ENCODE peak calls at places on chromosome 6, in ten cellular contexts. Z is trophoblast cell, D is GM12878, F is GM23338, H is neuronal stem cell, M is PC-3, X is fibroblast of lung, I is K562, K is hepatocyte, W is Karpas-422. N is an unnamed sample.

GRCh38 chr6:136774228-136775041 is 17.8 kb downstream of the MAP3K5 start:
- DNase-seq in W (no peak), D (no peak), K (no peak), H (no peak), I (no peak), F (no peak), X (peak), Z (peak), M (peak), N (no peak)

GRCh38 chr6:124977067-124977908 is 15.1 kb downstream of the RNF217 start:
- DNase-seq in F (no peak), K (peak), X (peak), D (no peak), W (no peak), M (peak), I (no peak), Z (no peak), H (no peak), N (no peak)

GRCh38 chr6:13299909-13300308 is 28.4 kb downstream of the TBC1D7 start:
- DNase-seq in D (no peak), F (no peak), Z (no peak), M (no peak), H (no peak), W (no peak), K (no peak), I (no peak), X (no peak), N (no peak)

GRCh38 chr6:99589290-99589672 is 17.4 kb upstream of the PRDM13 start:
- DNase-seq in Z (no peak), D (no peak), K (no peak), H (no peak), I (no peak), W (peak), X (peak), F (peak), M (peak), N (no peak)

GRCh38 chr6:19865178-19865577 is 28.0 kb downstream of the ID4 start:
- DNase-seq in D (no peak), F (no peak), K (no peak), M (peak), X (no peak), Z (no peak), H (no peak), W (no peak), I (no peak), N (no peak)

GRCh38 chr6:107534762-107535161 is 44.8 kb downstream of the SOBP start:
- DNase-seq in K (no peak), Z (no peak), M (no peak), F (peak), X (peak), I (no peak), W (no peak), D (no peak), H (no peak), N (no peak)

GRCh38 chr6:143397229-143398222 is 53.0 kb downstream of the ADAT2 start:
- DNase-seq in I (no peak), Z (peak), W (no peak), F (peak), X (peak), K (peak), D (no peak), M (peak), H (no peak), N (no peak)

GRCh38 chr6:168196385-168196860 is 117.4 kb upstream of the FRMD1 start:
- DNase-seq in X (no peak), K (no peak), W (no peak), D (no peak), I (no peak), H (no peak), F (no peak), M (peak), Z (no peak), N (no peak)

GRCh38 chr6:20711518-20711917 is 177.3 kb downstream of the CDKAL1 start:
- DNase-seq in D (no peak), M (no peak), K (no peak), X (peak), F (no peak), Z (no peak), H (no peak), W (no peak), I (no peak), N (no peak)

GRCh38 chr6:73290435-73290834 is 27.4 kb upstream of the KHDC1 start:
- DNase-seq in H (no peak), D (no peak), M (peak), F (no peak), X (peak), Z (no peak), K (no peak), I (no peak), W (no peak), N (no peak)

GRCh38 chr6:139801571-139802321 is 427.3 kb upstream of the CITED2 start:
- DNase-seq in Z (no peak), K (peak), I (no peak), M (no peak), X (peak), H (no peak), W (no peak), F (peak), D (no peak), N (no peak)

GRCh38 chr6:17448165-17448564 is 54.8 kb downstream of the CAP2 start:
- DNase-seq in F (no peak), D (no peak), Z (no peak), H (no peak), I (no peak), W (no peak), M (no peak), X (peak), K (no peak), N (no peak)

DNA sequence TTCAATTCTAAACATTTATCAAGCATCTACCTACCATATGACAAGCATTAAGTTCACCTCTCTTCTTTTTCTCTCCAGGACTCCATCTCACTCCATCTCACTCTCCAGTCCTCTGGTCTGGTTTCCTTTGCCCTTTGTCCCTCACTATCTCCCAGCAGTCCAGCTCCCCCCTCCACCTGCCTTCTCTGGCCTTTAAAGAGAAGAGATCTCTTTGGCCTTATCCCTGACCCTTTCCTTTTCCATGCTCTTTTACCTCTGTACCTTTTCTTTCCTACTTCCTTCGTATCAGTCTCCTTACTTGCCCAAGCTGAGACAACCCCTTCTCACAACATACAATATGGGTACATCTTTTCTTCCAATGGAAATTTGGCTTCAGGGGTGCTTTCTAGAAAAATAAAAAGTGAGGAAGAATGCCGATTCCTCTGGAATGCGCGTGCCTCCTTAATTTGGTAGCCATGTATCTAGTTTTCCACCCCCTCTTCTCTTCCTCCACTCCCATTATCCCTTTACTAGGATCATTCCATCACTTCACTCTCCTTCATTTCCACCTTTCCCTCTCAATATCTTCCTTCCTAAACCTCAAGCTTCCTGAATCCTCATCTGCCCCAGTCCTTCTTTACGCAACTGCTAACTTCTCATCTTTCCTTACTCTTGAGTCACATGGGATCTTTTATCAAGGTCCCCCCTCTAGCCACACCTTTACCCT is 745 bp upstream of the AGPAT1 start:
- DNase-seq in F (no peak), W (no peak), H (no peak), Z (peak), M (peak), K (no peak), X (peak), I (peak), D (no peak), N (no peak)
- H2AFZ ChIP-seq in F (no peak), W (no peak), H (peak), Z (peak), M (peak), K (peak), X (peak), I (peak), D (peak), N (peak)

GRCh38 chr6:35599761-35600658 is 87.3 kb upstream of the TULP1 start:
- DNase-seq in I (no peak), M (no peak), F (no peak), K (no peak), Z (no peak), H (no peak), W (no peak), X (peak), D (no peak), N (no peak)
- H3K4me3 ChIP-seq in I (no peak), M (no peak), F (no peak), K (no peak), Z (no peak), H (no peak), W (no peak), X (no peak), D (no peak), N (no peak)

GRCh38 chr6:36027501-36028087 is at the start of gene MAPK14:
- DNase-seq in M (peak), D (peak), I (peak), F (peak), H (peak), K (peak), W (peak), X (peak), Z (peak), N (peak)
- H3K4me2 ChIP-seq in M (peak), D (peak), I (peak), F (peak), H (peak), K (peak), W (peak), X (peak), Z (peak), N (peak)

GRCh38 chr6:157520117-157520406 is 139.1 kb downstream of the ZDHHC14 start:
- DNase-seq in K (no peak), M (no peak), D (no peak), F (no peak), I (peak), W (no peak), H (no peak), Z (no peak), X (no peak), N (no peak)
- H2AFZ ChIP-seq in K (no peak), M (no peak), D (no peak), F (no peak), I (peak), W (no peak), H (no peak), Z (no peak), X (no peak), N (no peak)

GRCh38 chr6:27293436-27294152 is 18.5 kb downstream of the POM121L2 start:
- DNase-seq in M (peak), F (peak), W (no peak), K (peak), I (peak), H (no peak), X (peak), Z (no peak), D (no peak), N (no peak)
- H3K4me3 ChIP-seq in M (peak), F (peak), W (no peak), K (no peak), I (peak), H (no peak), X (no peak), Z (no peak), D (peak), N (no peak)

GRCh38 chr6:149250982-149251381 is 66.5 kb upstream of the TAB2 start:
- DNase-seq in Z (no peak), X (no peak), M (no peak), F (no peak), K (no peak), I (no peak), D (no peak), W (no peak), H (no peak), N (no peak)
- H3K4me2 ChIP-seq in Z (no peak), X (no peak), M (no peak), F (no peak), K (no peak), I (no peak), D (no peak), W (no peak), H (no peak), N (no peak)